ENCODE peak calls at places on chromosomes 4 and X, in four cellular contexts. F is GM12878, D is K562, K is HL-60. U is an unnamed sample.
A peak's percentile ranks its signal among the peaks of the same experiment; 100 is the strongest.

GRCh38 chr4:13534344-13535063 is 9.8 kb downstream of the NKX3-2 start:
- DNase-seq in F (no peak), K (no peak), D (peak; percentile 7), U (no peak)

GRCh38 chr4:16827762-16828724 is 70.4 kb downstream of the LDB2 start:
- DNase-seq in D (no peak), K (no peak), F (no peak), U (no peak)

GRCh38 chr4:153261431-153261830 is 57.2 kb downstream of the TRIM2 start:
- DNase-seq in D (no peak), F (no peak), K (no peak), U (no peak)

GRCh38 chr4:102268355-102268754 is 76.9 kb downstream of the SLC39A8 start:
- DNase-seq in D (no peak), F (no peak), K (no peak), U (no peak)

GRCh38 chrX:84318661-84319060 is 130.7 kb upstream of the RPS6KA6 start:
- DNase-seq in D (no peak), F (no peak), K (no peak), U (no peak)

GRCh38 chrX:103098488-103098887 is 5.5 kb upstream of the NXF3 start:
- DNase-seq in K (no peak), D (peak; percentile 40), F (no peak), U (no peak)

GRCh38 chr4:98571161-98571786 is 87.1 kb downstream of the TSPAN5 start:
- DNase-seq in D (no peak), F (no peak), K (no peak), U (no peak)

GRCh38 chr4:150987204-150987603 is 27.9 kb downstream of the LRBA start:
- DNase-seq in K (no peak), F (no peak), D (no peak), U (no peak)

GRCh38 chrX:136450050-136450830 is 37.5 kb upstream of the BRS3 start:
- DNase-seq in D (no peak), K (no peak), F (no peak), U (no peak)

GRCh38 chr4:118352843-118353373 is at the start of gene PRSS12:
- DNase-seq in F (no peak), D (peak; percentile 42), K (peak; percentile 27), U (peak; percentile 75)

GRCh38 chr4:10524196-10524833 is 67.1 kb upstream of the ZNF518B start:
- DNase-seq in K (no peak), F (no peak), D (no peak), U (no peak)

GRCh38 chrX:23334871-23335599 is 386 bp downstream of the PTCHD1 start:
- DNase-seq in K (no peak), F (no peak), D (no peak), U (no peak)

GRCh38 chr4:13268165-13268564 is 216.0 kb downstream of the RAB28 start:
- DNase-seq in D (no peak), K (no peak), F (no peak), U (no peak)

GRCh38 chr4:665751-666435 is 8.2 kb downstream of the ATP5ME start:
- DNase-seq in F (no peak), K (no peak), D (no peak), U (no peak)

GRCh38 chr4:118225521-118225920 is 127.3 kb downstream of the PRSS12 start:
- DNase-seq in D (no peak), K (no peak), F (no peak), U (no peak)

GRCh38 chrX:51760657-51761056 is 17.4 kb downstream of the GSPT2 start:
- DNase-seq in K (no peak), F (no peak), D (no peak), U (no peak)

GRCh38 chr4:184811484-184812180 is 14.1 kb downstream of the ACSL1 start:
- DNase-seq in D (no peak), F (no peak), K (peak; percentile 76), U (no peak)

GRCh38 chrX:1427756-1428155 is 25.0 kb downstream of the ASMTL start:
- DNase-seq in K (no peak), F (no peak), D (no peak), U (no peak)

GRCh38 chr4:1345905-1346780 is 865 bp upstream of the UVSSA start:
- DNase-seq in D (peak; percentile 64), F (no peak), K (peak; percentile 28), U (peak; percentile 65)

GRCh38 chr4:954211-955020 is 19.0 kb downstream of the DGKQ start:
- DNase-seq in F (no peak), D (no peak), K (no peak), U (peak; percentile 20)

GRCh38 chrX:56564921-56565861 is 1.8 kb downstream of the UBQLN2 start:
- DNase-seq in D (no peak), K (no peak), F (no peak), U (no peak)
- TF ChIP-seq SPI1 in D (no peak), K (no peak), F (no peak), U (no peak)

GRCh38 chrX:125248931-125249330 is 70.7 kb upstream of the TEX13C start:
- DNase-seq in F (no peak), D (no peak), K (no peak), U (no peak)
- TF ChIP-seq SPI1 in F (no peak), D (no peak), K (no peak), U (no peak)

GRCh38 chrX:47143894-47144625 is 442 bp downstream of the NDUFB11 start:
- DNase-seq in K (peak; percentile 33), F (peak; percentile 42), D (peak; percentile 77), U (no peak)
- TF ChIP-seq SPI1 in K (no peak), F (no peak), D (no peak), U (no peak)

GRCh38 chr4:158571736-158572135 is 50.1 kb downstream of the RXFP1 start:
- DNase-seq in F (no peak), D (no peak), K (no peak), U (no peak)
- TF ChIP-seq SPI1 in F (no peak), D (no peak), K (no peak), U (no peak)

DNA sequence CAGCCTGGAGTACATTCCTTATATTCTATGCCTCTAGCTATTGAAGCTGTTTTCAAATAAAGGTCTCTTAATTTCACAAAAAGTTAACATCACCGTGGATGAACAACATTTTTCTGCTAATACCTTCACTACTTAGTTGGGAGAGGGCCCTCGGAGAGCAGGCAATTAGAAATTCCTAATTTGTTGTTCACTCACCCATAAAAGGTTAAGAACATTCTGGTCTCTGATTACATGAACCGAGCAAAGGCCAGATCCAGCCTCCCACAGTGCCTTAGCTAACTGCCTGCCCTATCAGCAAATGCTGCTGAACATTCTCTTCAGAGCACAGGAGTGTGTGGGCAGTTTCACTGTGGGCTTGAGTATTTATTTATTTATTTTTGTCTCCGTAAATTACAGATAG is 36.0 kb upstream of the TTC29 start:
- DNase-seq in D (no peak), F (no peak), K (no peak), U (no peak)
- TF ChIP-seq SPI1 in D (no peak), F (no peak), K (no peak), U (no peak)

DNA sequence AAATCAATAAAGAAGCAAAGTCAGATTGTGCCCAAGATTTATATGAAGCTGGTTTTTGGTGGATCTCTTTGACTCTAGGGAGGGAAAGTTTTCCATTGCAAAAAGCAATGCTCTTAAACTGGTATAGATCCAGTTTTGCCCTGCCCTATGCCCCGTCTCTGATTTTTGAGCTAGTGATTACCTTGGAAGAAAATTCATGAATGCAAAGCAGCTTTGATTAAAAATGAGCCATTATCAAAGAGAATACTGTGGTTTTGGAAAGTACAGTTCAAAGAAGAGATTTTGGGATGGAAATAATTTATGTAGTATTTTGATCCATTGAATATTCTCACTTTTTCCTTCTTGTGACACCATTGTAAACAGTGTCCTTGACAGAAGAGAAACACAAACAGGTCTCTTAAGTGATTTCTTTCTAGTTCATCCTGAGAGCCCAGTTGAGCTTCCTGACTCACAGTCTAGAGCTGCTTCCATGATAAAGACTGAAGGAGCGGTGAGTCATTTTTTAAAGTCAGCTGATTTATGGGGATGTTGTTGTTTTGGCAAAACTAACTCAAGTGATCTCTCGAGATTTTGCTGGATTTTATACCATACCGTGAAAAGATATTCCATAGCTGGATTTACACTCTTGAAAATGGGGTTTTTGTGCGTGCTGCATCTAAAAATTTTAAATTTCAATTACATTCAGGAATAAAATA is 76.7 kb downstream of the AFF1 start:
- DNase-seq in D (no peak), K (no peak), F (no peak), U (no peak)
- TF ChIP-seq SPI1 in D (no peak), K (no peak), F (no peak), U (no peak)

U was measured in GM12891.